ENCODE peak calls at places on chromosomes 6 and 20, in nine cellular contexts. B is CD8-positive, alpha-beta T cell; Q is mesothelial cell of epicardium; U is fibroblast of lung; F is WTC11; A is fibroblast of mammary gland; H is GM20000; J is endothelial cell; E is astrocyte of the spinal cord. Y is an unnamed sample.

GRCh38 chr6:16154904-16155303 is 26.0 kb downstream of the MYLIP start:
- DNase-seq in J (no peak), Q (no peak), U (peak; percentile 89), F (no peak), E (peak; percentile 88), B (no peak), H (no peak), A (peak; percentile 86), Y (no peak)

GRCh38 chr6:91099501-91099900 is 512.6 kb upstream of the MAP3K7 start:
- DNase-seq in F (no peak), J (no peak), U (no peak), B (no peak), A (no peak), H (no peak), Q (no peak), E (no peak), Y (no peak)

GRCh38 chr6:3887150-3887700 is 38.1 kb downstream of the FAM50B start:
- DNase-seq in H (no peak), U (peak; percentile 36), Q (no peak), J (no peak), A (peak; percentile 63), E (peak; percentile 51), F (no peak), B (no peak), Y (no peak)

GRCh38 chr20:757509-757908 is 10.8 kb downstream of the SLC52A3 start:
- DNase-seq in B (no peak), A (no peak), Q (no peak), E (no peak), U (no peak), J (no peak), F (no peak), H (no peak), Y (no peak)

GRCh38 chr20:3927486-3928291 is 38.5 kb downstream of the PANK2 start:
- DNase-seq in A (peak; percentile 71), Q (no peak), U (no peak), J (no peak), F (no peak), E (no peak), H (no peak), B (no peak), Y (no peak)

GRCh38 chr6:101689695-101690094 is 296.2 kb downstream of the GRIK2 start:
- DNase-seq in H (no peak), Q (no peak), F (no peak), E (no peak), A (no peak), U (no peak), B (no peak), J (no peak), Y (no peak)

GRCh38 chr20:32333988-32334885 is 23.9 kb upstream of the ASXL1 start:
- DNase-seq in H (peak; percentile 47), F (no peak), Q (no peak), A (peak; percentile 65), E (no peak), U (peak; percentile 8), B (peak; percentile 57), J (no peak), Y (no peak)

GRCh38 chr6:130906736-130907381 is 79.7 kb downstream of the SMLR1 start:
- DNase-seq in J (no peak), U (peak; percentile 82), H (no peak), A (peak; percentile 79), E (peak; percentile 73), F (no peak), Q (no peak), B (no peak), Y (no peak)

GRCh38 chr6:87237804-87238203 is 82.4 kb downstream of the ZNF292 start:
- DNase-seq in Q (no peak), H (peak; percentile 40), E (peak; percentile 34), B (no peak), J (no peak), U (peak; percentile 28), F (no peak), A (peak; percentile 43), Y (no peak)

GRCh38 chr6:92667843-92668242 is 751.5 kb downstream of the EPHA7 start:
- DNase-seq in Q (no peak), H (no peak), B (no peak), F (no peak), A (no peak), J (no peak), E (peak; percentile 3), U (peak; percentile 26), Y (no peak)

GRCh38 chr20:3239867-3240775 is 1.1 kb upstream of the SLC4A11 start:
- DNase-seq in Q (no peak), B (no peak), U (peak; percentile 23), F (peak; percentile 45), E (no peak), H (peak; percentile 41), A (peak; percentile 21), J (peak; percentile 31), Y (no peak)

GRCh38 chr6:11278207-11278559 is 45.7 kb upstream of the NEDD9 start:
- DNase-seq in E (no peak), U (no peak), Q (no peak), A (no peak), H (peak; percentile 27), B (no peak), F (no peak), J (no peak), Y (no peak)

DNA sequence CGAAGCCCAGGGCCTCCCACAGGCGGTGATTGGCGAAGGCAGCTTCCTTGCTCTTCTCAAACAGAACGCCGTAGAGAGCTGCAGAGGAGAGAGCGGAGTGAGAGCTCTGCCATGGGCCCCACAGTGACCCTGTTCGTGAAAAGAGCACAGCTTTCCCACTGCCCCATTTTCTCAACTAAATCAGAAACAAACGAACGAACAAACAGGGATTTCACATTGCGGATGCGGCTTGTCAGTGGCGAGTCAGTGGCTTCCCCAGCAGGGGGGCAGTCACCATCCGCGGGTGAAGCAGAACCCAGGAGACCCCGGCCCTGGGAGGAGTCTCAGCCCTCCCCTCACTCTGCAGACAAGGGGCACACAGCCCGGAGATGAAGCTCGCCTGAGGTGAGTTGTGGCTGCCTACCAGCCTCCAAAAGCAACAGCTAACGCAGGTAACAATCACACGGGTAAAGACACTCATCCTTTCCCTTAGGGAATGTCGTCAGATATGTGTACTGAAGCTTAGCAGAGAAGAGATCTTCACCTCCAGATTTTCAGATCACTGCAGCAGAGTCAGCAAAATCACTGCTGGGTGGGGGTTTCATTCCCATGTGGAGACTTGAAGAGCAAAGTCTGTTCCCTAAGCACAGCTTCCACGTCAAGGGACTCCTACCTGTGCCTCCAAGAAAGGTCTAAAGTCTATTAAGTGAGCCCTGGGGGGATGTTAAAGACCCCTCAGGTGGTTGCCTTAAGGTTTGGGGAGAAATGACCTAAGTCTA is 51.2 kb upstream of the GPR31 start:
- DNase-seq in Q (no peak), U (no peak), F (no peak), H (no peak), E (no peak), J (no peak), B (no peak), A (no peak), Y (no peak)
- TF ChIP-seq CTCF in Q (no peak), U (no peak), F (no peak), H (no peak), E (no peak), J (no peak), B (no peak), A (no peak), Y (no peak)

GRCh38 chr6:51349866-51350265 is 531.2 kb downstream of the TFAP2B start:
- DNase-seq in U (no peak), A (no peak), B (no peak), Q (no peak), E (no peak), J (no peak), F (no peak), H (no peak), Y (no peak)

GRCh38 chr6:51352506-51353029 is 533.9 kb downstream of the TFAP2B start:
- DNase-seq in F (no peak), Q (no peak), U (no peak), E (no peak), H (no peak), A (no peak), J (no peak), B (no peak), Y (no peak)

GRCh38 chr6:51350308-51350904 is 531.7 kb downstream of the TFAP2B start:
- DNase-seq in U (no peak), B (no peak), Q (no peak), A (peak; percentile 12), J (no peak), F (no peak), E (peak; percentile 12), H (peak; percentile 5), Y (no peak)
- TF ChIP-seq CTCF in U (no peak), B (no peak), Q (peak; percentile 68), A (peak; percentile 20), J (peak; percentile 72), F (peak; percentile 54), E (peak; percentile 28), H (peak; percentile 18), Y (no peak)

DNA sequence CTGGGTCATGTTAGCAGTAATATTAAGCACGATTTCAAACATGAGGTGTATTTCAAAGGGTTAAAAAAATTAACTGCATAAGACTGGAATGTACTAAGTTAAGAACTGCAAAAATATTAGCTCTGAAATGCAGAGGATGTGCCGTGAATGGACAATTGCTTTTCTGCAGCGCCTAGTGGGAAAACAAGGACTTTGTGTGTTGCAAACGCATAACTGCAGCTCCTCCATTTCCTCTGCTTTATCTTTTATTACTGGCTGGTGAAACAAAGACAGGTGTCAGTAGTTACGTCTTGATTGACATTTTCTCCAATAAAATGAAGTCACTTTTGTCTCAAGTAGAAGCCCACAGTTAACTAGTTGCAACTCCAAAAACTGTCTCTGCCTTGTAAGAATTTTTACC is 1.7 kb downstream of the PDE7B start:
- DNase-seq in Q (no peak), H (no peak), B (no peak), J (no peak), E (peak; percentile 61), F (no peak), U (peak; percentile 36), A (peak; percentile 62), Y (no peak)
- TF ChIP-seq CTCF in Q (no peak), H (no peak), B (no peak), J (no peak), E (peak; percentile 22), F (no peak), U (no peak), A (peak; percentile 16), Y (no peak)

GRCh38 chr6:158660331-158660730 is 10.5 kb downstream of the SYTL3 start:
- DNase-seq in J (no peak), H (peak; percentile 71), E (no peak), F (peak; percentile 52), Q (no peak), B (peak; percentile 67), A (peak; percentile 32), U (no peak), Y (no peak)
- TF ChIP-seq CTCF in J (no peak), H (peak; percentile 53), E (peak; percentile 64), F (no peak), Q (peak; percentile 36), B (peak; percentile 73), A (peak; percentile 63), U (peak; percentile 61), Y (no peak)

GRCh38 chr6:168307695-168308021 is 11.9 kb downstream of the DACT2 start:
- DNase-seq in E (no peak), H (no peak), Q (no peak), U (no peak), B (no peak), J (no peak), F (no peak), A (no peak), Y (no peak)
- TF ChIP-seq CTCF in E (no peak), H (no peak), Q (no peak), U (no peak), B (no peak), J (no peak), F (no peak), A (no peak), Y (no peak)